ENCODE peak calls at places on chromosomes 4 and X, in seven cellular contexts. One of them, this sample, is unnamed.

GRCh38 chr4:102174800-102175199 is 170.5 kb downstream of the SLC39A8 start:
- DNase-seq in neural progenitor cell: no peak
- DNase-seq in SK-N-SH: no peak
- DNase-seq in fibroblast of lung: no peak
- DNase-seq in GM23248: peak; percentile 69
- DNase-seq in IMR-90: peak; percentile 32
- DNase-seq in Karpas-422: no peak
- DNase-seq in this sample: peak; percentile 81

GRCh38 chr4:63620271-63620670 is 789.0 kb downstream of the TECRL start:
- DNase-seq in neural progenitor cell: no peak
- DNase-seq in SK-N-SH: peak; percentile 50
- DNase-seq in fibroblast of lung: no peak
- DNase-seq in GM23248: no peak
- DNase-seq in IMR-90: no peak
- DNase-seq in Karpas-422: no peak
- DNase-seq in this sample: no peak

GRCh38 chr4:189143255-189143654 is 797.4 kb upstream of the FRG1 start:
- DNase-seq in neural progenitor cell: no peak
- DNase-seq in SK-N-SH: no peak
- DNase-seq in fibroblast of lung: no peak
- DNase-seq in GM23248: peak; percentile 1
- DNase-seq in IMR-90: peak; percentile 66
- DNase-seq in Karpas-422: no peak
- DNase-seq in this sample: no peak

GRCh38 chr4:98951710-98952109 is 22.8 kb upstream of the EIF4E start:
- DNase-seq in neural progenitor cell: no peak
- DNase-seq in SK-N-SH: no peak
- DNase-seq in fibroblast of lung: no peak
- DNase-seq in GM23248: no peak
- DNase-seq in IMR-90: no peak
- DNase-seq in Karpas-422: no peak
- DNase-seq in this sample: no peak

GRCh38 chr4:123832173-123833026 is 435.8 kb downstream of the SPRY1 start:
- DNase-seq in neural progenitor cell: no peak
- DNase-seq in SK-N-SH: no peak
- DNase-seq in fibroblast of lung: peak; percentile 99
- DNase-seq in GM23248: peak; percentile 97
- DNase-seq in IMR-90: peak; percentile 100
- DNase-seq in Karpas-422: no peak
- DNase-seq in this sample: peak; percentile 100

GRCh38 chr4:7806724-7807123 is 132.9 kb downstream of the AFAP1 start:
- DNase-seq in neural progenitor cell: peak; percentile 34
- DNase-seq in SK-N-SH: no peak
- DNase-seq in fibroblast of lung: no peak
- DNase-seq in GM23248: no peak
- DNase-seq in IMR-90: no peak
- DNase-seq in Karpas-422: no peak
- DNase-seq in this sample: peak; percentile 49

GRCh38 chr4:39976945-39977488 is 694 bp downstream of the PDS5A start:
- DNase-seq in neural progenitor cell: peak; percentile 43
- DNase-seq in SK-N-SH: no peak
- DNase-seq in fibroblast of lung: peak; percentile 24
- DNase-seq in GM23248: peak; percentile 56
- DNase-seq in IMR-90: no peak
- DNase-seq in Karpas-422: peak; percentile 76
- DNase-seq in this sample: no peak

GRCh38 chrX:25206761-25207160 is 191.0 kb upstream of the ARX start:
- DNase-seq in neural progenitor cell: no peak
- DNase-seq in SK-N-SH: no peak
- DNase-seq in fibroblast of lung: no peak
- DNase-seq in GM23248: peak; percentile 47
- DNase-seq in IMR-90: peak; percentile 17
- DNase-seq in Karpas-422: no peak
- DNase-seq in this sample: peak; percentile 28

GRCh38 chrX:71543316-71543715 is 10.4 kb downstream of the OGT start:
- DNase-seq in neural progenitor cell: no peak
- DNase-seq in SK-N-SH: no peak
- DNase-seq in fibroblast of lung: no peak
- DNase-seq in GM23248: peak; percentile 90
- DNase-seq in IMR-90: peak; percentile 83
- DNase-seq in Karpas-422: no peak
- DNase-seq in this sample: peak; percentile 80

GRCh38 chrX:77422886-77423648 is 24.1 kb upstream of the FGF16 start:
- DNase-seq in neural progenitor cell: peak; percentile 34
- DNase-seq in SK-N-SH: no peak
- DNase-seq in fibroblast of lung: no peak
- DNase-seq in GM23248: no peak
- DNase-seq in IMR-90: no peak
- DNase-seq in Karpas-422: no peak
- DNase-seq in this sample: no peak
- H3K9ac ChIP-seq in neural progenitor cell: no peak overlapping the region
- H3K9ac ChIP-seq in SK-N-SH: no peak overlapping the region
- H3K9ac ChIP-seq in fibroblast of lung: no peak overlapping the region
- H3K9ac ChIP-seq in GM23248: no peak overlapping the region
- H3K9ac ChIP-seq in IMR-90: no peak overlapping the region
- H3K9ac ChIP-seq in Karpas-422: no peak overlapping the region
- H3K9ac ChIP-seq in this sample: no peak overlapping the region

GRCh38 chrX:18888281-18888680 is 95.6 kb downstream of the PHKA2 start:
- DNase-seq in neural progenitor cell: no peak
- DNase-seq in SK-N-SH: no peak
- DNase-seq in fibroblast of lung: no peak
- DNase-seq in GM23248: no peak
- DNase-seq in IMR-90: no peak
- DNase-seq in Karpas-422: no peak
- DNase-seq in this sample: no peak

GRCh38 chrX:18887821-18888205 is 96.1 kb downstream of the PHKA2 start:
- DNase-seq in neural progenitor cell: no peak
- DNase-seq in SK-N-SH: no peak
- DNase-seq in fibroblast of lung: peak; percentile 26
- DNase-seq in GM23248: no peak
- DNase-seq in IMR-90: no peak
- DNase-seq in Karpas-422: no peak
- DNase-seq in this sample: no peak

GRCh38 chrX:18886005-18886343 is 97.9 kb downstream of the PHKA2 start:
- DNase-seq in neural progenitor cell: no peak
- DNase-seq in SK-N-SH: no peak
- DNase-seq in fibroblast of lung: no peak
- DNase-seq in GM23248: no peak
- DNase-seq in IMR-90: no peak
- DNase-seq in Karpas-422: no peak
- DNase-seq in this sample: no peak

GRCh38 chrX:18886344-18887161 is 97.4 kb downstream of the PHKA2 start:
- DNase-seq in neural progenitor cell: peak; percentile 69
- DNase-seq in SK-N-SH: peak; percentile 62
- DNase-seq in fibroblast of lung: peak; percentile 72
- DNase-seq in GM23248: peak; percentile 74
- DNase-seq in IMR-90: peak; percentile 23
- DNase-seq in Karpas-422: peak; percentile 79
- DNase-seq in this sample: peak; percentile 26

GRCh38 chrX:18887177-18887820 is 96.6 kb downstream of the PHKA2 start:
- DNase-seq in neural progenitor cell: no peak
- DNase-seq in SK-N-SH: no peak
- DNase-seq in fibroblast of lung: peak; percentile 20
- DNase-seq in GM23248: peak; percentile 36
- DNase-seq in IMR-90: no peak
- DNase-seq in Karpas-422: no peak
- DNase-seq in this sample: no peak
- H3K27ac ChIP-seq in neural progenitor cell: no peak overlapping the region
- H3K27ac ChIP-seq in SK-N-SH: no peak overlapping the region
- H3K27ac ChIP-seq in fibroblast of lung: no peak overlapping the region
- H3K27ac ChIP-seq in GM23248: no peak overlapping the region
- H3K27ac ChIP-seq in IMR-90: no peak overlapping the region
- H3K27ac ChIP-seq in Karpas-422: no peak overlapping the region
- H3K27ac ChIP-seq in this sample: no peak overlapping the region

GRCh38 chr4:80101768-80102116 is 28.7 kb upstream of the ANTXR2 start:
- DNase-seq in neural progenitor cell: no peak
- DNase-seq in SK-N-SH: no peak
- DNase-seq in fibroblast of lung: peak; percentile 36
- DNase-seq in GM23248: peak; percentile 33
- DNase-seq in IMR-90: peak; percentile 69
- DNase-seq in Karpas-422: no peak
- DNase-seq in this sample: peak; percentile 29
- H3K9me3 ChIP-seq in neural progenitor cell: no peaks in the 10 kb centered on the region
- H3K9me3 ChIP-seq in SK-N-SH: peaks cover 2% of the 10 kb centered on the region
- H3K9me3 ChIP-seq in fibroblast of lung: no peaks in the 10 kb centered on the region
- H3K9me3 ChIP-seq in GM23248: no peaks in the 10 kb centered on the region
- H3K9me3 ChIP-seq in IMR-90: no peaks in the 10 kb centered on the region
- H3K9me3 ChIP-seq in Karpas-422: no peaks in the 10 kb centered on the region
- H3K9me3 ChIP-seq in this sample: no peaks in the 10 kb centered on the region

GRCh38 chr4:22595684-22596083 is 79.8 kb upstream of the ADGRA3 start:
- DNase-seq in neural progenitor cell: no peak
- DNase-seq in SK-N-SH: peak; percentile 35
- DNase-seq in fibroblast of lung: no peak
- DNase-seq in GM23248: no peak
- DNase-seq in IMR-90: no peak
- DNase-seq in Karpas-422: no peak
- DNase-seq in this sample: no peak
- H3K9ac ChIP-seq in neural progenitor cell: no peak overlapping the region
- H3K9ac ChIP-seq in SK-N-SH: no peak overlapping the region
- H3K9ac ChIP-seq in fibroblast of lung: no peak overlapping the region
- H3K9ac ChIP-seq in GM23248: no peak overlapping the region
- H3K9ac ChIP-seq in IMR-90: no peak overlapping the region
- H3K9ac ChIP-seq in Karpas-422: no peak overlapping the region
- H3K9ac ChIP-seq in this sample: no peak overlapping the region

GRCh38 chr4:41329361-41329760 is 72.6 kb downstream of the UCHL1 start:
- DNase-seq in neural progenitor cell: no peak
- DNase-seq in SK-N-SH: no peak
- DNase-seq in fibroblast of lung: no peak
- DNase-seq in GM23248: no peak
- DNase-seq in IMR-90: no peak
- DNase-seq in Karpas-422: no peak
- DNase-seq in this sample: no peak
- H3K27ac ChIP-seq in neural progenitor cell: no peak overlapping the region
- H3K27ac ChIP-seq in SK-N-SH: no peak overlapping the region
- H3K27ac ChIP-seq in fibroblast of lung: no peak overlapping the region
- H3K27ac ChIP-seq in GM23248: no peak overlapping the region
- H3K27ac ChIP-seq in IMR-90: no peak overlapping the region
- H3K27ac ChIP-seq in Karpas-422: no peak overlapping the region
- H3K27ac ChIP-seq in this sample: no peak overlapping the region

GRCh38 chrX:63784346-63784901 is 590 bp downstream of the ARHGEF9 start:
- DNase-seq in neural progenitor cell: peak; percentile 4
- DNase-seq in SK-N-SH: no peak
- DNase-seq in fibroblast of lung: no peak
- DNase-seq in GM23248: no peak
- DNase-seq in IMR-90: no peak
- DNase-seq in Karpas-422: no peak
- DNase-seq in this sample: no peak
- H3K9me3 ChIP-seq in neural progenitor cell: peaks cover 8% of the 10 kb centered on the region
- H3K9me3 ChIP-seq in SK-N-SH: no peaks in the 10 kb centered on the region
- H3K9me3 ChIP-seq in fibroblast of lung: no peaks in the 10 kb centered on the region
- H3K9me3 ChIP-seq in GM23248: no peaks in the 10 kb centered on the region
- H3K9me3 ChIP-seq in IMR-90: peaks cover 2% of the 10 kb centered on the region
- H3K9me3 ChIP-seq in Karpas-422: no peaks in the 10 kb centered on the region
- H3K9me3 ChIP-seq in this sample: no peaks in the 10 kb centered on the region

DNA sequence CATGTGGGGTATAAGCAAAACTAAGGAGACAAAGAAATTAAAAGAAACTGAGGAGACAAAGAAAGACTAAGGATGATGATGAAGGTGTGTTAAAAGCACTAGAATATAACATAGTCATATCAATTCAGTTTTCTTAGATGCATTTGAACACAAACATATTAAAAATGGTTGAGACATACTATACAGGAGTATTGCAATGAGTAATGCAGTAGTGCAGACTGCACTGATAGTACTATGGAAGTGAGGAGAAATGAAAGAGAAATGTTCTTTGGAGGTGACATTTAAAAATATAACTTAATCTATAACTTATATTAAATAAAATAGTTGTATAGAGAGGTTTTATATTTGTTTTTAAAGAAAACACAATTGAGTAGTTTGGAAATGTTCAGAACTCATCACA is 279.2 kb downstream of the CAMK2D start:
- DNase-seq in neural progenitor cell: no peak
- DNase-seq in SK-N-SH: no peak
- DNase-seq in fibroblast of lung: no peak
- DNase-seq in GM23248: no peak
- DNase-seq in IMR-90: no peak
- DNase-seq in Karpas-422: no peak
- DNase-seq in this sample: no peak
- H3K9ac ChIP-seq in neural progenitor cell: no peak overlapping the region
- H3K9ac ChIP-seq in SK-N-SH: no peak overlapping the region
- H3K9ac ChIP-seq in fibroblast of lung: no peak overlapping the region
- H3K9ac ChIP-seq in GM23248: no peak overlapping the region
- H3K9ac ChIP-seq in IMR-90: no peak overlapping the region
- H3K9ac ChIP-seq in Karpas-422: no peak overlapping the region
- H3K9ac ChIP-seq in this sample: no peak overlapping the region

GRCh38 chrX:119190251-119190651 is 45.8 kb upstream of the PGRMC1 start:
- DNase-seq in neural progenitor cell: no peak
- DNase-seq in SK-N-SH: no peak
- DNase-seq in fibroblast of lung: no peak
- DNase-seq in GM23248: peak; percentile 37
- DNase-seq in IMR-90: no peak
- DNase-seq in Karpas-422: no peak
- DNase-seq in this sample: no peak

GRCh38 chrX:119189586-119189985 is 46.5 kb upstream of the PGRMC1 start:
- DNase-seq in neural progenitor cell: no peak
- DNase-seq in SK-N-SH: no peak
- DNase-seq in fibroblast of lung: peak; percentile 18
- DNase-seq in GM23248: peak; percentile 76
- DNase-seq in IMR-90: no peak
- DNase-seq in Karpas-422: no peak
- DNase-seq in this sample: no peak

GRCh38 chrX:119190736-119191282 is 45.3 kb upstream of the PGRMC1 start:
- DNase-seq in neural progenitor cell: no peak
- DNase-seq in SK-N-SH: no peak
- DNase-seq in fibroblast of lung: peak; percentile 55
- DNase-seq in GM23248: peak; percentile 78
- DNase-seq in IMR-90: peak; percentile 22
- DNase-seq in Karpas-422: no peak
- DNase-seq in this sample: no peak

GRCh38 chrX:119187298-119187697 is 48.8 kb upstream of the PGRMC1 start:
- DNase-seq in neural progenitor cell: no peak
- DNase-seq in SK-N-SH: no peak
- DNase-seq in fibroblast of lung: no peak
- DNase-seq in GM23248: no peak
- DNase-seq in IMR-90: no peak
- DNase-seq in Karpas-422: no peak
- DNase-seq in this sample: no peak

DNA sequence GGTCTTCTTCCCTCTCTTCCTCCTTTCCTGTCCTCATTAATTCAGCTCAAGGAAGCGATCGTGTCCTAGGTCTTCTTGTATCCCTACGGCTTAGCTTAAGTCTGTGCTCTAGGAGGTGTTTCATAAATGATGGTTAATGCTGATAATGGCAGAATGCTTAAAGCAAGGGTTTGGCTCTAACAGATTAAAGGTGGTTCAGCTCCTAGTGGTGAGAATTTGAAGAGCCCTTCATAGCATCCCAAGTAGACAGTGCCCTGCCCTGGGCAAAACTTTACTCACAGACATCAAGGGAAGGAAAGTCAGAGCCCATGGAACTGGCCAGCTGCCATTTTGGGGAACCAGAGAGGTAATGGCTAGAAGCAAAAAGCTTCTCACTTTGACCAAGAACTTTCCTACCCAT is 47.0 kb upstream of the PGRMC1 start:
- DNase-seq in neural progenitor cell: no peak
- DNase-seq in SK-N-SH: no peak
- DNase-seq in fibroblast of lung: no peak
- DNase-seq in GM23248: no peak
- DNase-seq in IMR-90: no peak
- DNase-seq in Karpas-422: peak; percentile 53
- DNase-seq in this sample: no peak
- H3K27ac ChIP-seq in neural progenitor cell: no peak overlapping the region
- H3K27ac ChIP-seq in SK-N-SH: no peak overlapping the region
- H3K27ac ChIP-seq in fibroblast of lung: no peak overlapping the region
- H3K27ac ChIP-seq in GM23248: peak overlapping the region; percentile 8
- H3K27ac ChIP-seq in IMR-90: no peak overlapping the region
- H3K27ac ChIP-seq in Karpas-422: no peak overlapping the region
- H3K27ac ChIP-seq in this sample: no peak overlapping the region